ENCODE peak calls at places on chromosomes 5 and 9, in five cellular contexts. One of them, this sample, is unnamed.

GRCh38 chr5:134255418-134256150 is 29.7 kb upstream of the PPP2CA start:
- DNase-seq in lower leg skin: no peak
- DNase-seq in stomach: no peak
- DNase-seq in ovary: no peak
- DNase-seq in uterus: no peak
- DNase-seq in this sample: no peak

GRCh38 chr5:3310551-3311340 is 284.9 kb upstream of the IRX1 start:
- DNase-seq in lower leg skin: peak; percentile 91
- DNase-seq in stomach: no peak
- DNase-seq in ovary: no peak
- DNase-seq in uterus: no peak
- DNase-seq in this sample: no peak

GRCh38 chr9:136769710-136770191 is 5.4 kb upstream of the LCN15 start:
- DNase-seq in lower leg skin: no peak
- DNase-seq in stomach: no peak
- DNase-seq in ovary: peak; percentile 21
- DNase-seq in uterus: no peak
- DNase-seq in this sample: no peak

GRCh38 chr9:35490155-35490909 is 421 bp downstream of the RUSC2 start:
- DNase-seq in lower leg skin: peak; percentile 89
- DNase-seq in stomach: no peak
- DNase-seq in ovary: no peak
- DNase-seq in uterus: no peak
- DNase-seq in this sample: peak; percentile 92

GRCh38 chr9:93061791-93062299 is 3.3 kb downstream of the SUSD3 start:
- DNase-seq in lower leg skin: no peak
- DNase-seq in stomach: peak; percentile 48
- DNase-seq in ovary: peak; percentile 60
- DNase-seq in uterus: no peak
- DNase-seq in this sample: no peak

GRCh38 chr9:111038336-111039202 is at the start of gene LPAR1:
- DNase-seq in lower leg skin: peak; percentile 94
- DNase-seq in stomach: peak; percentile 37
- DNase-seq in ovary: peak; percentile 68
- DNase-seq in uterus: peak; percentile 57
- DNase-seq in this sample: no peak

GRCh38 chr5:109409061-109409843 is 522 bp downstream of the PJA2 start:
- DNase-seq in lower leg skin: peak; percentile 93
- DNase-seq in stomach: peak; percentile 65
- DNase-seq in ovary: no peak
- DNase-seq in uterus: peak; percentile 69
- DNase-seq in this sample: peak; percentile 95

GRCh38 chr5:67156976-67157583 is 39.5 kb downstream of the CD180 start:
- DNase-seq in lower leg skin: no peak
- DNase-seq in stomach: peak; percentile 42
- DNase-seq in ovary: no peak
- DNase-seq in uterus: peak; percentile 42
- DNase-seq in this sample: peak; percentile 90

GRCh38 chr9:109574061-109574882 is 76.2 kb upstream of the PTPN3 start:
- DNase-seq in lower leg skin: no peak
- DNase-seq in stomach: no peak
- DNase-seq in ovary: no peak
- DNase-seq in uterus: no peak
- DNase-seq in this sample: peak; percentile 29

GRCh38 chr9:70145981-70146380 is 102.3 kb downstream of the MAMDC2 start:
- DNase-seq in lower leg skin: no peak
- DNase-seq in stomach: no peak
- DNase-seq in ovary: no peak
- DNase-seq in uterus: no peak
- DNase-seq in this sample: peak; percentile 42

GRCh38 chr5:51380603-51381207 is 2.5 kb upstream of the ISL1 start:
- DNase-seq in lower leg skin: no peak
- DNase-seq in stomach: peak; percentile 41
- DNase-seq in ovary: no peak
- DNase-seq in uterus: no peak
- DNase-seq in this sample: no peak

GRCh38 chr5:72388652-72389051 is 68.5 kb downstream of the PTCD2 start:
- DNase-seq in lower leg skin: no peak
- DNase-seq in stomach: no peak
- DNase-seq in ovary: no peak
- DNase-seq in uterus: peak; percentile 71
- DNase-seq in this sample: no peak

GRCh38 chr5:128084228-128085167 is 932 bp downstream of the SLC12A2 start:
- DNase-seq in lower leg skin: peak; percentile 85
- DNase-seq in stomach: peak; percentile 55
- DNase-seq in ovary: peak; percentile 53
- DNase-seq in uterus: peak; percentile 31
- DNase-seq in this sample: no peak

GRCh38 chr5:40074801-40075200 is 604.9 kb upstream of the PTGER4 start:
- DNase-seq in lower leg skin: no peak
- DNase-seq in stomach: no peak
- DNase-seq in ovary: no peak
- DNase-seq in uterus: no peak
- DNase-seq in this sample: no peak

GRCh38 chr9:83623634-83623991 is 670 bp downstream of the IDNK start:
- DNase-seq in lower leg skin: no peak
- DNase-seq in stomach: no peak
- DNase-seq in ovary: no peak
- DNase-seq in uterus: no peak
- DNase-seq in this sample: no peak

GRCh38 chr5:138353550-138353893 is 1.0 kb downstream of the KDM3B start:
- DNase-seq in lower leg skin: no peak
- DNase-seq in stomach: no peak
- DNase-seq in ovary: no peak
- DNase-seq in uterus: no peak
- DNase-seq in this sample: no peak

GRCh38 chr5:101942321-101942882 is 353.7 kb downstream of the SLCO4C1 start:
- DNase-seq in lower leg skin: no peak
- DNase-seq in stomach: no peak
- DNase-seq in ovary: no peak
- DNase-seq in uterus: no peak
- DNase-seq in this sample: no peak

GRCh38 chr5:74953601-74953960 is 87.4 kb upstream of the FAM169A start:
- DNase-seq in lower leg skin: no peak
- DNase-seq in stomach: no peak
- DNase-seq in ovary: no peak
- DNase-seq in uterus: no peak
- DNase-seq in this sample: no peak

GRCh38 chr5:99900302-99900811 is 634.8 kb upstream of the FAM174A start:
- DNase-seq in lower leg skin: no peak
- DNase-seq in stomach: no peak
- DNase-seq in ovary: no peak
- DNase-seq in uterus: no peak
- DNase-seq in this sample: no peak

GRCh38 chr5:89071941-89072331 is 189.0 kb upstream of the MEF2C start:
- DNase-seq in lower leg skin: no peak
- DNase-seq in stomach: no peak
- DNase-seq in ovary: no peak
- DNase-seq in uterus: no peak
- DNase-seq in this sample: no peak

GRCh38 chr5:15238006-15238405 is 262.0 kb upstream of the FBXL7 start:
- DNase-seq in lower leg skin: no peak
- DNase-seq in stomach: no peak
- DNase-seq in ovary: no peak
- DNase-seq in uterus: no peak
- DNase-seq in this sample: no peak

GRCh38 chr5:112012112-112012511 is 255.1 kb upstream of the NREP start:
- DNase-seq in lower leg skin: no peak
- DNase-seq in stomach: no peak
- DNase-seq in ovary: no peak
- DNase-seq in uterus: no peak
- DNase-seq in this sample: no peak

GRCh38 chr9:37486616-37487544 is 1.1 kb downstream of the POLR1E start:
- DNase-seq in lower leg skin: no peak
- DNase-seq in stomach: no peak
- DNase-seq in ovary: peak; percentile 41
- DNase-seq in uterus: peak; percentile 70
- DNase-seq in this sample: no peak

GRCh38 chr5:178376906-178377582 is 144.4 kb upstream of the PHYKPL start:
- DNase-seq in lower leg skin: no peak
- DNase-seq in stomach: no peak
- DNase-seq in ovary: no peak
- DNase-seq in uterus: no peak
- DNase-seq in this sample: no peak

GRCh38 chr5:39580702-39581498 is 156.1 kb upstream of the DAB2 start:
- DNase-seq in lower leg skin: no peak
- DNase-seq in stomach: no peak
- DNase-seq in ovary: no peak
- DNase-seq in uterus: no peak
- DNase-seq in this sample: no peak

GRCh38 chr9:96392263-96392662 is 8.8 kb upstream of the SLC35D2 start:
- DNase-seq in lower leg skin: no peak
- DNase-seq in stomach: peak; percentile 21
- DNase-seq in ovary: no peak
- DNase-seq in uterus: no peak
- DNase-seq in this sample: no peak

GRCh38 chr9:92724528-92725265 is 39.9 kb downstream of the BICD2 start:
- DNase-seq in lower leg skin: peak; percentile 75
- DNase-seq in stomach: peak; percentile 23
- DNase-seq in ovary: no peak
- DNase-seq in uterus: no peak
- DNase-seq in this sample: no peak

GRCh38 chr5:147093138-147093537 is 141.7 kb upstream of the STK32A start:
- DNase-seq in lower leg skin: no peak
- DNase-seq in stomach: no peak
- DNase-seq in ovary: no peak
- DNase-seq in uterus: no peak
- DNase-seq in this sample: no peak

GRCh38 chr9:137138058-137138697 is 776 bp upstream of the GRIN1 start:
- DNase-seq in lower leg skin: no peak
- DNase-seq in stomach: no peak
- DNase-seq in ovary: no peak
- DNase-seq in uterus: no peak
- DNase-seq in this sample: no peak

GRCh38 chr5:146047396-146047795 is 58.0 kb downstream of the PLAC8L1 start:
- DNase-seq in lower leg skin: no peak
- DNase-seq in stomach: no peak
- DNase-seq in ovary: no peak
- DNase-seq in uterus: no peak
- DNase-seq in this sample: no peak

GRCh38 chr9:104927912-104928740 is at the start of gene ABCA1:
- DNase-seq in lower leg skin: peak; percentile 99
- DNase-seq in stomach: peak; percentile 91
- DNase-seq in ovary: peak; percentile 86
- DNase-seq in uterus: peak; percentile 86
- DNase-seq in this sample: peak; percentile 99

GRCh38 chr5:52922384-52922783 is 66.8 kb upstream of the ITGA2 start:
- DNase-seq in lower leg skin: no peak
- DNase-seq in stomach: no peak
- DNase-seq in ovary: no peak
- DNase-seq in uterus: no peak
- DNase-seq in this sample: no peak

DNA sequence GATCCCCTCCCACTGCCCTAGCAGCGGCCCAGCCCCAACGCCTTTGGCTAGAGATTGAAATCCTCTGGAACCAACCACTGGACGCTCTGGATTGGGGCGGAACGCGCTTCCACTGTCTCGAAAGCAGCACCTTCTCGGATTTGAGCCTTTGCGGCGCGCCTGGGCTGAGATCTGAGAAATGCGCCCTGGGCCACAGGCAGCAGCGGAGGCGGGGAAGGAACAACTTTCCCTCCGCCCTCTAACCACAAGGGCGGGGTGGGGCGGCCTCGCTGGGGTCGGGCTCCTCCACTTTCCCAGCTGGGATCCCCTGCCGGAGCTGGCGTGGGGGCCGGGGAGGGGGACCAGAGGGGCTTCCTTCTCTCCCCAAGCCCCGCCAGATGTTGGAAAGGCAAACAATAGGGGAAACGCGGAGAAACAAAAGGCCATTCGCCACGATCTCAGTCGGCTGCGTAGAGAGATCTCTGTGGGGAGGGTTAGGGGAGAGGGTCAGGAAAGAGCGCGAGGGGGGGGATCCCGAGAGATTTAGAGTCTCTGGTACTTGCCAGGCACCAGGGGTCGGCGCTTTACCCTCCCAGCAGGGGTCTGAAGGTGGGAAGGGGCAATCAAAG is 1.2 kb downstream of the MOB3B start:
- DNase-seq in lower leg skin: peak; percentile 97
- DNase-seq in stomach: peak; percentile 84
- DNase-seq in ovary: peak; percentile 89
- DNase-seq in uterus: peak; percentile 84
- DNase-seq in this sample: peak; percentile 96
- TF ChIP-seq POLR2A in lower leg skin: peak; percentile 3
- TF ChIP-seq POLR2A in stomach: no peak
- TF ChIP-seq POLR2A in ovary: peak; percentile 66
- TF ChIP-seq POLR2A in uterus: peak; percentile 62
- TF ChIP-seq POLR2A in this sample: peak; percentile 51

GRCh38 chr5:132467292-132467984 is 23.1 kb downstream of the IRF1 start:
- DNase-seq in lower leg skin: no peak
- DNase-seq in stomach: no peak
- DNase-seq in ovary: no peak
- DNase-seq in uterus: peak; percentile 9
- DNase-seq in this sample: no peak
- TF ChIP-seq POLR2A in lower leg skin: no peak
- TF ChIP-seq POLR2A in stomach: no peak
- TF ChIP-seq POLR2A in ovary: no peak
- TF ChIP-seq POLR2A in uterus: no peak
- TF ChIP-seq POLR2A in this sample: no peak

GRCh38 chr5:84382363-84383295 is 2.1 kb downstream of the EDIL3 start:
- DNase-seq in lower leg skin: peak; percentile 85
- DNase-seq in stomach: no peak
- DNase-seq in ovary: peak; percentile 19
- DNase-seq in uterus: peak; percentile 41
- DNase-seq in this sample: no peak
- TF ChIP-seq POLR2A in lower leg skin: no peak
- TF ChIP-seq POLR2A in stomach: no peak
- TF ChIP-seq POLR2A in ovary: no peak
- TF ChIP-seq POLR2A in uterus: no peak
- TF ChIP-seq POLR2A in this sample: no peak

GRCh38 chr9:120857481-120857880 is 14.8 kb upstream of the PSMD5 start:
- DNase-seq in lower leg skin: no peak
- DNase-seq in stomach: peak; percentile 50
- DNase-seq in ovary: no peak
- DNase-seq in uterus: no peak
- DNase-seq in this sample: no peak

GRCh38 chr9:120857902-120858301 is 15.2 kb upstream of the PSMD5 start:
- DNase-seq in lower leg skin: peak; percentile 56
- DNase-seq in stomach: no peak
- DNase-seq in ovary: no peak
- DNase-seq in uterus: no peak
- DNase-seq in this sample: no peak

GRCh38 chr9:120855827-120856636 is 13.3 kb upstream of the PSMD5 start:
- DNase-seq in lower leg skin: no peak
- DNase-seq in stomach: no peak
- DNase-seq in ovary: no peak
- DNase-seq in uterus: no peak
- DNase-seq in this sample: no peak

GRCh38 chr9:120854596-120855327 is 12.0 kb upstream of the PSMD5 start:
- DNase-seq in lower leg skin: no peak
- DNase-seq in stomach: no peak
- DNase-seq in ovary: no peak
- DNase-seq in uterus: no peak
- DNase-seq in this sample: no peak

DNA sequence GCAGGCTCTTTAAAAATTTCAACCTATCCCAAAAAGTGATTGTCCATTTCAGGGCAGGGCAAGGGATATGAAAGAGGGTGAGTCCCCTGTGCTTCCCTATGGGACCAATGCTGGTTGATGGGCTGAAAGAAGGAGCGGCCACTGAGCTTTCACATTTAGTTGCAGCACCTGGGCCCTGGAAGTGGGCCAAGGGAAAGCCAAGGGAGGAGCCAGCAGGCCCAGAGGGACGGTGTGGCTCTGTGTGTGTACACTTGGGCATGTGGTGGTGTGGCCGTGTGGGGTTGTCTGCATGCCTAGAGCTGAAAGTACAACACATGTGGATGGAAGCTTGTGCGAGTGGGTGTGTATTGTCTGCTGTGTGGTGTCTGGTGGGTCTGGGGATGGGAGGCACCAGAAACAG is 14.0 kb upstream of the PSMD5 start:
- DNase-seq in lower leg skin: no peak
- DNase-seq in stomach: peak; percentile 88
- DNase-seq in ovary: no peak
- DNase-seq in uterus: no peak
- DNase-seq in this sample: no peak
- TF ChIP-seq POLR2A in lower leg skin: no peak
- TF ChIP-seq POLR2A in stomach: no peak
- TF ChIP-seq POLR2A in ovary: no peak
- TF ChIP-seq POLR2A in uterus: no peak
- TF ChIP-seq POLR2A in this sample: no peak